ENCODE peak calls at places on chromosomes 4 and X, in eight cellular contexts. One of them, this sample, is unnamed.
A peak's percentile ranks its signal among the peaks of the same experiment; 100 is the strongest.

GRCh38 chr4:566508-567295 is 9.4 kb downstream of the TMEM271 start:
- DNase-seq in cardiac fibroblast: no peak
- DNase-seq in coronary artery: no peak
- DNase-seq in fibroblast of mammary gland: no peak
- DNase-seq in small intestine: no peak
- DNase-seq in GM23338: no peak
- DNase-seq in tibial artery: no peak
- DNase-seq in PC-3: no peak
- DNase-seq in this sample: no peak

GRCh38 chrX:55488559-55489314 is 911 bp downstream of the USP51 start:
- DNase-seq in cardiac fibroblast: peak; percentile 60
- DNase-seq in coronary artery: peak; percentile 83
- DNase-seq in fibroblast of mammary gland: peak; percentile 59
- DNase-seq in small intestine: peak; percentile 28
- DNase-seq in GM23338: peak; percentile 65
- DNase-seq in tibial artery: peak; percentile 88
- DNase-seq in PC-3: peak; percentile 31
- DNase-seq in this sample: peak; percentile 49

GRCh38 chr4:57424231-57424897 is 314.2 kb upstream of the IGFBP7 start:
- DNase-seq in cardiac fibroblast: peak; percentile 66
- DNase-seq in coronary artery: peak; percentile 85
- DNase-seq in fibroblast of mammary gland: peak; percentile 87
- DNase-seq in small intestine: no peak
- DNase-seq in GM23338: no peak
- DNase-seq in tibial artery: peak; percentile 88
- DNase-seq in PC-3: peak; percentile 97
- DNase-seq in this sample: peak; percentile 80

GRCh38 chr4:177596035-177596434 is 153.8 kb upstream of the AGA start:
- DNase-seq in cardiac fibroblast: peak; percentile 72
- DNase-seq in coronary artery: no peak
- DNase-seq in fibroblast of mammary gland: peak; percentile 83
- DNase-seq in small intestine: peak; percentile 54
- DNase-seq in GM23338: no peak
- DNase-seq in tibial artery: no peak
- DNase-seq in PC-3: peak; percentile 86
- DNase-seq in this sample: peak; percentile 61

GRCh38 chr4:52932586-52933482 is 70.7 kb downstream of the RASL11B start:
- DNase-seq in cardiac fibroblast: peak; percentile 60
- DNase-seq in coronary artery: no peak
- DNase-seq in fibroblast of mammary gland: peak; percentile 68
- DNase-seq in small intestine: no peak
- DNase-seq in GM23338: no peak
- DNase-seq in tibial artery: no peak
- DNase-seq in PC-3: no peak
- DNase-seq in this sample: peak; percentile 41

GRCh38 chr4:5710962-5711478 is at the start of gene EVC:
- DNase-seq in cardiac fibroblast: peak; percentile 78
- DNase-seq in coronary artery: peak; percentile 87
- DNase-seq in fibroblast of mammary gland: peak; percentile 77
- DNase-seq in small intestine: no peak
- DNase-seq in GM23338: peak; percentile 71
- DNase-seq in tibial artery: peak; percentile 92
- DNase-seq in PC-3: peak; percentile 70
- DNase-seq in this sample: peak; percentile 81

GRCh38 chrX:97984641-97985040 is 1100.9 kb downstream of the RPA4 start:
- DNase-seq in cardiac fibroblast: no peak
- DNase-seq in coronary artery: no peak
- DNase-seq in fibroblast of mammary gland: peak; percentile 1
- DNase-seq in small intestine: no peak
- DNase-seq in GM23338: peak; percentile 52
- DNase-seq in tibial artery: no peak
- DNase-seq in PC-3: peak; percentile 37
- DNase-seq in this sample: no peak

GRCh38 chr4:77820836-77821561 is 1.8 kb upstream of the CNOT6L start:
- DNase-seq in cardiac fibroblast: no peak
- DNase-seq in coronary artery: no peak
- DNase-seq in fibroblast of mammary gland: peak; percentile 14
- DNase-seq in small intestine: no peak
- DNase-seq in GM23338: no peak
- DNase-seq in tibial artery: no peak
- DNase-seq in PC-3: no peak
- DNase-seq in this sample: peak; percentile 12

GRCh38 chrX:40247848-40248622 is 150.3 kb upstream of the BCOR start:
- DNase-seq in cardiac fibroblast: no peak
- DNase-seq in coronary artery: no peak
- DNase-seq in fibroblast of mammary gland: no peak
- DNase-seq in small intestine: no peak
- DNase-seq in GM23338: no peak
- DNase-seq in tibial artery: no peak
- DNase-seq in PC-3: no peak
- DNase-seq in this sample: no peak

GRCh38 chr4:141705747-141706377 is 69.5 kb downstream of the IL15 start:
- DNase-seq in cardiac fibroblast: no peak
- DNase-seq in coronary artery: no peak
- DNase-seq in fibroblast of mammary gland: no peak
- DNase-seq in small intestine: peak; percentile 7
- DNase-seq in GM23338: no peak
- DNase-seq in tibial artery: no peak
- DNase-seq in PC-3: no peak
- DNase-seq in this sample: no peak

GRCh38 chr4:154507170-154507569 is 15.6 kb upstream of the DCHS2 start:
- DNase-seq in cardiac fibroblast: no peak
- DNase-seq in coronary artery: no peak
- DNase-seq in fibroblast of mammary gland: no peak
- DNase-seq in small intestine: no peak
- DNase-seq in GM23338: peak; percentile 19
- DNase-seq in tibial artery: no peak
- DNase-seq in PC-3: peak; percentile 82
- DNase-seq in this sample: no peak

GRCh38 chr4:42703776-42704175 is 46.9 kb upstream of the ATP8A1 start:
- DNase-seq in cardiac fibroblast: no peak
- DNase-seq in coronary artery: no peak
- DNase-seq in fibroblast of mammary gland: no peak
- DNase-seq in small intestine: no peak
- DNase-seq in GM23338: no peak
- DNase-seq in tibial artery: no peak
- DNase-seq in PC-3: no peak
- DNase-seq in this sample: no peak

GRCh38 chrX:115452256-115452655 is 108.7 kb upstream of the PLS3 start:
- DNase-seq in cardiac fibroblast: peak; percentile 68
- DNase-seq in coronary artery: no peak
- DNase-seq in fibroblast of mammary gland: peak; percentile 25
- DNase-seq in small intestine: no peak
- DNase-seq in GM23338: no peak
- DNase-seq in tibial artery: no peak
- DNase-seq in PC-3: peak; percentile 30
- DNase-seq in this sample: peak; percentile 1

GRCh38 chr4:157961591-157961990 is 211.2 kb downstream of the GASK1B start:
- DNase-seq in cardiac fibroblast: peak; percentile 9
- DNase-seq in coronary artery: no peak
- DNase-seq in fibroblast of mammary gland: no peak
- DNase-seq in small intestine: no peak
- DNase-seq in GM23338: no peak
- DNase-seq in tibial artery: no peak
- DNase-seq in PC-3: peak; percentile 10
- DNase-seq in this sample: no peak

GRCh38 chrX:154805696-154806091 is 409 bp upstream of the MPP1 start:
- DNase-seq in cardiac fibroblast: peak; percentile 35
- DNase-seq in coronary artery: no peak
- DNase-seq in fibroblast of mammary gland: peak; percentile 16
- DNase-seq in small intestine: peak; percentile 82
- DNase-seq in GM23338: peak; percentile 39
- DNase-seq in tibial artery: no peak
- DNase-seq in PC-3: no peak
- DNase-seq in this sample: peak; percentile 55

GRCh38 chrX:103540145-103540544 is 20.9 kb upstream of the RAB40A start:
- DNase-seq in cardiac fibroblast: peak; percentile 56
- DNase-seq in coronary artery: no peak
- DNase-seq in fibroblast of mammary gland: peak; percentile 60
- DNase-seq in small intestine: no peak
- DNase-seq in GM23338: no peak
- DNase-seq in tibial artery: no peak
- DNase-seq in PC-3: peak; percentile 51
- DNase-seq in this sample: peak; percentile 40

GRCh38 chrX:46670316-46670715 is 88.6 kb downstream of the SLC9A7 start:
- DNase-seq in cardiac fibroblast: no peak
- DNase-seq in coronary artery: no peak
- DNase-seq in fibroblast of mammary gland: no peak
- DNase-seq in small intestine: no peak
- DNase-seq in GM23338: no peak
- DNase-seq in tibial artery: no peak
- DNase-seq in PC-3: no peak
- DNase-seq in this sample: no peak

GRCh38 chr4:101264550-101264949 is 82.8 kb downstream of the PPP3CA start:
- DNase-seq in cardiac fibroblast: no peak
- DNase-seq in coronary artery: no peak
- DNase-seq in fibroblast of mammary gland: no peak
- DNase-seq in small intestine: no peak
- DNase-seq in GM23338: no peak
- DNase-seq in tibial artery: no peak
- DNase-seq in PC-3: peak; percentile 18
- DNase-seq in this sample: no peak

GRCh38 chrX:49053223-49054072 is 5.4 kb upstream of the CCDC120 start:
- DNase-seq in cardiac fibroblast: peak; percentile 38
- DNase-seq in coronary artery: no peak
- DNase-seq in fibroblast of mammary gland: peak; percentile 28
- DNase-seq in small intestine: peak; percentile 29
- DNase-seq in GM23338: peak; percentile 85
- DNase-seq in tibial artery: no peak
- DNase-seq in PC-3: peak; percentile 58
- DNase-seq in this sample: peak; percentile 31

GRCh38 chr4:27702710-27703431 is 842.2 kb downstream of the STIM2 start:
- DNase-seq in cardiac fibroblast: no peak
- DNase-seq in coronary artery: no peak
- DNase-seq in fibroblast of mammary gland: peak; percentile 15
- DNase-seq in small intestine: no peak
- DNase-seq in GM23338: peak; percentile 69
- DNase-seq in tibial artery: no peak
- DNase-seq in PC-3: peak; percentile 49
- DNase-seq in this sample: no peak

GRCh38 chrX:22758807-22759481 is 240.8 kb upstream of the DDX53 start:
- DNase-seq in cardiac fibroblast: no peak
- DNase-seq in coronary artery: no peak
- DNase-seq in fibroblast of mammary gland: no peak
- DNase-seq in small intestine: no peak
- DNase-seq in GM23338: no peak
- DNase-seq in tibial artery: no peak
- DNase-seq in PC-3: peak; percentile 12
- DNase-seq in this sample: no peak

GRCh38 chr4:53477038-53477565 is 99.7 kb downstream of the FIP1L1 start:
- DNase-seq in cardiac fibroblast: no peak
- DNase-seq in coronary artery: no peak
- DNase-seq in fibroblast of mammary gland: no peak
- DNase-seq in small intestine: no peak
- DNase-seq in GM23338: peak; percentile 82
- DNase-seq in tibial artery: no peak
- DNase-seq in PC-3: no peak
- DNase-seq in this sample: peak; percentile 36

DNA sequence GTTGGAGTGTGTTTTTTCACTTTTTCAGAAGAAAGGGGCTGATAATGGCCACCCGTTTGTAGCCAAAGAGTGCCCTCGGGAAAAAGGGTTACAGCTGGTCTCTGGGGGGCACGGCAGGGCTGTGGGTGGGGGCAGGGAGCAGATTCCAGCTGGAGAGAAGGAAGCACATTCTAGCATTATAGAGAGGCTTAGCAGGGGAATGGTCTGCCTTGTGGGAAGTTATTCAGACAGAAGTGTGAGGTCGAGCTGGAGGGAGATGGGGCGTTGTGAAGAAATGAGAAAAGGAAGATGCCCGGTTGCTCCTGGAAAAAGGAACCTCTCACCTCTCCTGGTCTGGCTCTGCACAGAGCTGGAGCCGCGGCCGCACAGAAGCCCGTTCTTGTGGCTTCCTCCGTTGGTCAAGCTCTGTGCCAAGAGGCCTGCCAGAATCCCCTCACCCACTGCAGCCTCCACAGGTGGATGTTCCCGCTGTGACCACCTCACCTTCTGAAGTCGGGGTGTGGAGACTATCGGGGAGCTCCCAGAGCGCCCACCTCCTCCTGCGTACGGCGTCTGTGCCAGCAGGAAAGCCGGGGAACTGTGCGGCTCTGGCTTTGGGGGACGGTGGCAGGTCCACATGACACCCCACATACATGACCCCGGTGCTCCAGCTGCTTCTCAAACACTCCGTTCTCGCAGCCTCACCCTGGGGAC is 52.4 kb upstream of the HGFAC start:
- DNase-seq in cardiac fibroblast: no peak
- DNase-seq in coronary artery: no peak
- DNase-seq in fibroblast of mammary gland: no peak
- DNase-seq in small intestine: no peak
- DNase-seq in GM23338: no peak
- DNase-seq in tibial artery: peak; percentile 65
- DNase-seq in PC-3: no peak
- DNase-seq in this sample: no peak
- H3K4me3 ChIP-seq in cardiac fibroblast: no peak overlapping the region
- H3K4me3 ChIP-seq in coronary artery: peak overlapping the region; percentile 61
- H3K4me3 ChIP-seq in fibroblast of mammary gland: peak overlapping the region; percentile 32
- H3K4me3 ChIP-seq in small intestine: no peak overlapping the region
- H3K4me3 ChIP-seq in GM23338: no peak overlapping the region
- H3K4me3 ChIP-seq in tibial artery: peak overlapping the region; percentile 48
- H3K4me3 ChIP-seq in PC-3: peak overlapping the region; percentile 63
- H3K4me3 ChIP-seq in this sample: peak overlapping the region; percentile 49

GRCh38 chrX:136121788-136122187 is 25.5 kb upstream of the FHL1 start:
- DNase-seq in cardiac fibroblast: peak; percentile 34
- DNase-seq in coronary artery: no peak
- DNase-seq in fibroblast of mammary gland: no peak
- DNase-seq in small intestine: no peak
- DNase-seq in GM23338: no peak
- DNase-seq in tibial artery: peak; percentile 67
- DNase-seq in PC-3: peak; percentile 41
- DNase-seq in this sample: peak; percentile 40
- H3K4me3 ChIP-seq in cardiac fibroblast: no peak overlapping the region
- H3K4me3 ChIP-seq in coronary artery: no peak overlapping the region
- H3K4me3 ChIP-seq in fibroblast of mammary gland: no peak overlapping the region
- H3K4me3 ChIP-seq in small intestine: no peak overlapping the region
- H3K4me3 ChIP-seq in GM23338: no peak overlapping the region
- H3K4me3 ChIP-seq in tibial artery: no peak overlapping the region
- H3K4me3 ChIP-seq in PC-3: no peak overlapping the region
- H3K4me3 ChIP-seq in this sample: no peak overlapping the region

GRCh38 chr4:134078230-134078914 is 123.2 kb downstream of the PABPC4L start:
- DNase-seq in cardiac fibroblast: no peak
- DNase-seq in coronary artery: no peak
- DNase-seq in fibroblast of mammary gland: no peak
- DNase-seq in small intestine: no peak
- DNase-seq in GM23338: no peak
- DNase-seq in tibial artery: no peak
- DNase-seq in PC-3: no peak
- DNase-seq in this sample: no peak
- H3K4me3 ChIP-seq in cardiac fibroblast: no peak overlapping the region
- H3K4me3 ChIP-seq in coronary artery: peak overlapping the region; percentile 8
- H3K4me3 ChIP-seq in fibroblast of mammary gland: no peak overlapping the region
- H3K4me3 ChIP-seq in small intestine: no peak overlapping the region
- H3K4me3 ChIP-seq in GM23338: no peak overlapping the region
- H3K4me3 ChIP-seq in tibial artery: no peak overlapping the region
- H3K4me3 ChIP-seq in PC-3: no peak overlapping the region
- H3K4me3 ChIP-seq in this sample: no peak overlapping the region

DNA sequence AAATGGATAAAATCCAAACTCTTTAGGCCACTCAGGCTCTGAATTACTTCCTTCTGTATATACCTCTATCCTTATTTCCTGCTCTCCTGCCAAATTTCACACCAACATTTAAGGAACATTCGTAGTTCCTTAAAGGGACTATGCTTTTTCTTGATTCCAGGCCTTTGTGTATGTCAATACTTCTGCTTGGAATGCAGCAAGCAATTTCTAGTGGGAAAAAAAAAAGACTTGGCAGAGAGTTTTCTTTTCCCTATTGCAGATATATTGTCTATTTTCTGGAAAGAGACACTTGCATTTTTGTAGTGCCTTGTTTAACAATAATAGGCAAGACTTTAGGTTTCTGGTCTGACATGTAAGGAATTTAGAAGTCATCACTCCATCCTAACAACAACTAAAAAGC is 1.9 kb upstream of the ADH5 start:
- DNase-seq in cardiac fibroblast: no peak
- DNase-seq in coronary artery: no peak
- DNase-seq in fibroblast of mammary gland: no peak
- DNase-seq in small intestine: no peak
- DNase-seq in GM23338: no peak
- DNase-seq in tibial artery: no peak
- DNase-seq in PC-3: no peak
- DNase-seq in this sample: peak; percentile 81
- H3K4me3 ChIP-seq in cardiac fibroblast: no peak overlapping the region
- H3K4me3 ChIP-seq in coronary artery: no peak overlapping the region
- H3K4me3 ChIP-seq in fibroblast of mammary gland: peak overlapping the region; percentile 81
- H3K4me3 ChIP-seq in small intestine: no peak overlapping the region
- H3K4me3 ChIP-seq in GM23338: peak overlapping the region; percentile 29
- H3K4me3 ChIP-seq in tibial artery: peak overlapping the region; percentile 86
- H3K4me3 ChIP-seq in PC-3: no peak overlapping the region
- H3K4me3 ChIP-seq in this sample: peak overlapping the region; percentile 98

This sample was measured in AG10803.